ENCODE peak calls at places on chromosomes 16 and 17, in seven cellular contexts. One of them, this sample, is unnamed.

GRCh38 chr17:66275651-66276050 is 26.8 kb upstream of the PRKCA start:
- DNase-seq in HEK293T: no peak
- DNase-seq in esophagus squamous epithelium: no peak
- DNase-seq in NAMALWA: no peak
- DNase-seq in astrocyte of the spinal cord: peak; percentile 95
- DNase-seq in GM12892: no peak
- DNase-seq in GM23248: peak; percentile 98
- DNase-seq in this sample: no peak

GRCh38 chr17:75759457-75759856 is 5.5 kb downstream of the GALK1 start:
- DNase-seq in HEK293T: no peak
- DNase-seq in esophagus squamous epithelium: no peak
- DNase-seq in NAMALWA: no peak
- DNase-seq in astrocyte of the spinal cord: no peak
- DNase-seq in GM12892: no peak
- DNase-seq in GM23248: no peak
- DNase-seq in this sample: no peak

GRCh38 chr17:7323731-7324437 is 5.3 kb downstream of the NEURL4 start:
- DNase-seq in HEK293T: peak; percentile 75
- DNase-seq in esophagus squamous epithelium: no peak
- DNase-seq in NAMALWA: peak; percentile 34
- DNase-seq in astrocyte of the spinal cord: peak; percentile 38
- DNase-seq in GM12892: peak; percentile 84
- DNase-seq in GM23248: peak; percentile 62
- DNase-seq in this sample: no peak

GRCh38 chr17:57902800-57903759 is 52.1 kb downstream of the CUEDC1 start:
- DNase-seq in HEK293T: no peak
- DNase-seq in esophagus squamous epithelium: peak; percentile 39
- DNase-seq in NAMALWA: no peak
- DNase-seq in astrocyte of the spinal cord: peak; percentile 90
- DNase-seq in GM12892: peak; percentile 65
- DNase-seq in GM23248: peak; percentile 93
- DNase-seq in this sample: no peak

GRCh38 chr17:36934759-36935630 is 2.3 kb upstream of the LHX1 start:
- DNase-seq in HEK293T: peak; percentile 43
- DNase-seq in esophagus squamous epithelium: no peak
- DNase-seq in NAMALWA: no peak
- DNase-seq in astrocyte of the spinal cord: no peak
- DNase-seq in GM12892: no peak
- DNase-seq in GM23248: no peak
- DNase-seq in this sample: no peak

GRCh38 chr17:71441098-71441497 is 679.7 kb upstream of the SOX9 start:
- DNase-seq in HEK293T: peak; percentile 14
- DNase-seq in esophagus squamous epithelium: no peak
- DNase-seq in NAMALWA: no peak
- DNase-seq in astrocyte of the spinal cord: peak; percentile 89
- DNase-seq in GM12892: no peak
- DNase-seq in GM23248: peak; percentile 93
- DNase-seq in this sample: no peak

GRCh38 chr17:79340771-79341528 is 266.3 kb downstream of the ENGASE start:
- DNase-seq in HEK293T: no peak
- DNase-seq in esophagus squamous epithelium: no peak
- DNase-seq in NAMALWA: peak; percentile 93
- DNase-seq in astrocyte of the spinal cord: no peak
- DNase-seq in GM12892: peak; percentile 62
- DNase-seq in GM23248: no peak
- DNase-seq in this sample: no peak

GRCh38 chr17:62888148-62888547 is 77.9 kb upstream of the TANC2 start:
- DNase-seq in HEK293T: no peak
- DNase-seq in esophagus squamous epithelium: no peak
- DNase-seq in NAMALWA: no peak
- DNase-seq in astrocyte of the spinal cord: no peak
- DNase-seq in GM12892: no peak
- DNase-seq in GM23248: no peak
- DNase-seq in this sample: no peak

GRCh38 chr17:45342306-45342705 is 25.5 kb upstream of the MAP3K14 start:
- DNase-seq in HEK293T: no peak
- DNase-seq in esophagus squamous epithelium: no peak
- DNase-seq in NAMALWA: no peak
- DNase-seq in astrocyte of the spinal cord: no peak
- DNase-seq in GM12892: no peak
- DNase-seq in GM23248: no peak
- DNase-seq in this sample: no peak

GRCh38 chr16:25060920-25061319 is 45.8 kb upstream of the ARHGAP17 start:
- DNase-seq in HEK293T: no peak
- DNase-seq in esophagus squamous epithelium: no peak
- DNase-seq in NAMALWA: peak; percentile 43
- DNase-seq in astrocyte of the spinal cord: no peak
- DNase-seq in GM12892: no peak
- DNase-seq in GM23248: no peak
- DNase-seq in this sample: no peak

GRCh38 chr16:3659200-3659599 is 4.7 kb downstream of the DNASE1 start:
- DNase-seq in HEK293T: no peak
- DNase-seq in esophagus squamous epithelium: no peak
- DNase-seq in NAMALWA: no peak
- DNase-seq in astrocyte of the spinal cord: no peak
- DNase-seq in GM12892: no peak
- DNase-seq in GM23248: peak; percentile 17
- DNase-seq in this sample: no peak

GRCh38 chr16:11966173-11966572 is 1.2 kb downstream of the TNFRSF17 start:
- DNase-seq in HEK293T: no peak
- DNase-seq in esophagus squamous epithelium: no peak
- DNase-seq in NAMALWA: peak; percentile 82
- DNase-seq in astrocyte of the spinal cord: no peak
- DNase-seq in GM12892: no peak
- DNase-seq in GM23248: no peak
- DNase-seq in this sample: no peak

GRCh38 chr17:83176272-83176955 is 97.0 kb downstream of the METRNL start:
- DNase-seq in HEK293T: no peak
- DNase-seq in esophagus squamous epithelium: no peak
- DNase-seq in NAMALWA: no peak
- DNase-seq in astrocyte of the spinal cord: no peak
- DNase-seq in GM12892: no peak
- DNase-seq in GM23248: no peak
- DNase-seq in this sample: no peak

GRCh38 chr17:2025220-2025621 is at the start of gene RTN4RL1:
- DNase-seq in HEK293T: peak; percentile 61
- DNase-seq in esophagus squamous epithelium: no peak
- DNase-seq in NAMALWA: no peak
- DNase-seq in astrocyte of the spinal cord: peak; percentile 32
- DNase-seq in GM12892: no peak
- DNase-seq in GM23248: peak; percentile 62
- DNase-seq in this sample: peak; percentile 59

GRCh38 chr17:34582185-34582900 is 3.0 kb downstream of the TMEM132E start:
- DNase-seq in HEK293T: no peak
- DNase-seq in esophagus squamous epithelium: no peak
- DNase-seq in NAMALWA: no peak
- DNase-seq in astrocyte of the spinal cord: no peak
- DNase-seq in GM12892: no peak
- DNase-seq in GM23248: peak; percentile 10
- DNase-seq in this sample: no peak

GRCh38 chr17:4152471-4152870 is 9.5 kb downstream of the CYB5D2 start:
- DNase-seq in HEK293T: no peak
- DNase-seq in esophagus squamous epithelium: no peak
- DNase-seq in NAMALWA: no peak
- DNase-seq in astrocyte of the spinal cord: peak; percentile 42
- DNase-seq in GM12892: no peak
- DNase-seq in GM23248: peak; percentile 92
- DNase-seq in this sample: no peak

GRCh38 chr17:47316316-47316715 is 7.4 kb upstream of the EFCAB13 start:
- DNase-seq in HEK293T: no peak
- DNase-seq in esophagus squamous epithelium: no peak
- DNase-seq in NAMALWA: no peak
- DNase-seq in astrocyte of the spinal cord: peak; percentile 49
- DNase-seq in GM12892: no peak
- DNase-seq in GM23248: peak; percentile 84
- DNase-seq in this sample: no peak

GRCh38 chr17:2084766-2085647 is 30.1 kb downstream of the HIC1 start:
- DNase-seq in HEK293T: no peak
- DNase-seq in esophagus squamous epithelium: no peak
- DNase-seq in NAMALWA: no peak
- DNase-seq in astrocyte of the spinal cord: peak; percentile 80
- DNase-seq in GM12892: no peak
- DNase-seq in GM23248: peak; percentile 78
- DNase-seq in this sample: no peak

GRCh38 chr16:57985204-57986121 is 14.5 kb upstream of the CNGB1 start:
- DNase-seq in HEK293T: peak; percentile 58
- DNase-seq in esophagus squamous epithelium: no peak
- DNase-seq in NAMALWA: peak; percentile 36
- DNase-seq in astrocyte of the spinal cord: no peak
- DNase-seq in GM12892: peak; percentile 42
- DNase-seq in GM23248: no peak
- DNase-seq in this sample: no peak

GRCh38 chr17:1164935-1165556 is 14.7 kb downstream of the ABR start:
- DNase-seq in HEK293T: no peak
- DNase-seq in esophagus squamous epithelium: no peak
- DNase-seq in NAMALWA: no peak
- DNase-seq in astrocyte of the spinal cord: no peak
- DNase-seq in GM12892: no peak
- DNase-seq in GM23248: no peak
- DNase-seq in this sample: no peak

GRCh38 chr17:81567191-81567590 is 15.0 kb upstream of the FAAP100 start:
- DNase-seq in HEK293T: no peak
- DNase-seq in esophagus squamous epithelium: no peak
- DNase-seq in NAMALWA: no peak
- DNase-seq in astrocyte of the spinal cord: no peak
- DNase-seq in GM12892: no peak
- DNase-seq in GM23248: no peak
- DNase-seq in this sample: no peak